ENCODE peak calls at places on chromosomes 12 and 14, in four cellular contexts. V is head of caudate nucleus, B is fibroblast of pulmonary artery, C is GM03348. U is an unnamed sample.
A peak's percentile ranks its signal among the peaks of the same experiment; 100 is the strongest.

GRCh38 chr12:95481072-95481471 is 7.1 kb downstream of the METAP2 start:
- DNase-seq in V (no peak), B (peak; percentile 7), C (no peak), U (no peak)

GRCh38 chr14:69559581-69560011 is 15.1 kb downstream of the CCDC177 start:
- DNase-seq in V (peak; percentile 68), B (no peak), C (no peak), U (peak; percentile 19)

GRCh38 chr14:100899841-100900771 is 3.4 kb downstream of the RTL1 start:
- DNase-seq in V (no peak), B (no peak), C (no peak), U (no peak)

GRCh38 chr12:39103552-39104165 is 198.3 kb upstream of the CPNE8 start:
- DNase-seq in V (peak; percentile 28), B (peak; percentile 77), C (peak; percentile 64), U (peak; percentile 30)

GRCh38 chr14:25042362-25043299 is 7.3 kb downstream of the STXBP6 start:
- DNase-seq in V (peak; percentile 76), B (peak; percentile 72), C (peak; percentile 70), U (peak; percentile 52)

GRCh38 chr14:99564256-99564902 is 39.6 kb downstream of the CCDC85C start:
- DNase-seq in V (no peak), B (peak; percentile 91), C (peak; percentile 30), U (peak; percentile 41)

GRCh38 chr12:49545815-49546214 is 7.0 kb downstream of the KCNH3 start:
- DNase-seq in V (no peak), B (no peak), C (no peak), U (peak; percentile 73)

GRCh38 chr12:14249368-14249767 is 116.1 kb upstream of the ATF7IP start:
- DNase-seq in V (peak; percentile 33), B (no peak), C (no peak), U (no peak)

GRCh38 chr12:110234197-110235154 is 46.6 kb upstream of the ATP2A2 start:
- DNase-seq in V (no peak), B (peak; percentile 52), C (no peak), U (no peak)

GRCh38 chr12:53807322-53807721 is 55.5 kb upstream of the CISTR start:
- DNase-seq in V (no peak), B (no peak), C (no peak), U (no peak)